ENCODE peak calls at places on chromosomes 11 and 22, in nine cellular contexts. F is endothelial cell of umbilical vein, N is adrenal gland, L is Peyer's patch, I is A549, U is tibial nerve, W is NB4, A is uterus, B is heart left ventricle. S is an unnamed sample.

GRCh38 chr11:19642759-19643158 is 69.9 kb upstream of the NAV2 start:
- DNase-seq in F (no peak), A (no peak), N (no peak), W (no peak), B (no peak), L (no peak), U (no peak), I (no peak), S (no peak)

GRCh38 chr11:46901156-46901555 is 17.2 kb downstream of the LRP4 start:
- DNase-seq in I (no peak), L (no peak), F (no peak), W (peak; percentile 74), U (no peak), B (no peak), N (no peak), A (no peak), S (no peak)

GRCh38 chr11:96307748-96308133 is 35.3 kb downstream of the MAML2 start:
- DNase-seq in B (no peak), N (no peak), I (peak; percentile 38), A (no peak), W (peak; percentile 25), U (no peak), F (peak; percentile 90), L (no peak), S (no peak)

GRCh38 chr22:22810018-22810427 is 77.6 kb upstream of the IGLL5 start:
- DNase-seq in B (no peak), U (no peak), W (peak; percentile 42), L (no peak), A (no peak), N (peak; percentile 58), F (peak; percentile 7), I (peak; percentile 18), S (peak; percentile 63)

GRCh38 chr22:38718414-38718813 is 12.7 kb downstream of the GTPBP1 start:
- DNase-seq in I (peak; percentile 84), L (peak; percentile 79), B (no peak), A (peak; percentile 59), W (no peak), F (peak; percentile 88), N (peak; percentile 89), U (no peak), S (peak; percentile 43)

GRCh38 chr22:32539631-32540449 is 65.2 kb downstream of the FBXO7 start:
- DNase-seq in L (no peak), A (no peak), I (no peak), N (peak; percentile 34), F (no peak), U (no peak), W (peak; percentile 19), B (peak; percentile 57), S (peak; percentile 34)

GRCh38 chr11:23988381-23989006 is 508.4 kb upstream of the LUZP2 start:
- DNase-seq in I (no peak), U (no peak), N (no peak), F (peak; percentile 29), B (no peak), W (no peak), A (no peak), L (no peak), S (no peak)

GRCh38 chr22:45170001-45170466 is 6.3 kb downstream of the NUP50 start:
- DNase-seq in L (no peak), B (no peak), W (peak; percentile 50), A (no peak), U (no peak), N (peak; percentile 77), F (no peak), I (no peak), S (peak; percentile 83)

GRCh38 chr11:22626573-22627239 is 1.1 kb upstream of the FANCF start:
- DNase-seq in I (no peak), A (no peak), L (no peak), B (no peak), F (no peak), W (no peak), U (no peak), N (no peak), S (no peak)

GRCh38 chr11:22624742-22625447 is 728 bp downstream of the FANCF start:
- DNase-seq in U (no peak), W (peak; percentile 73), A (peak; percentile 53), L (peak; percentile 83), N (peak; percentile 68), I (peak; percentile 34), B (peak; percentile 49), F (peak; percentile 63), S (peak; percentile 78)

GRCh38 chr11:22627421-22627820 is 1.8 kb upstream of the FANCF start:
- DNase-seq in W (no peak), B (no peak), U (no peak), I (no peak), A (no peak), F (no peak), L (no peak), N (no peak), S (no peak)

DNA sequence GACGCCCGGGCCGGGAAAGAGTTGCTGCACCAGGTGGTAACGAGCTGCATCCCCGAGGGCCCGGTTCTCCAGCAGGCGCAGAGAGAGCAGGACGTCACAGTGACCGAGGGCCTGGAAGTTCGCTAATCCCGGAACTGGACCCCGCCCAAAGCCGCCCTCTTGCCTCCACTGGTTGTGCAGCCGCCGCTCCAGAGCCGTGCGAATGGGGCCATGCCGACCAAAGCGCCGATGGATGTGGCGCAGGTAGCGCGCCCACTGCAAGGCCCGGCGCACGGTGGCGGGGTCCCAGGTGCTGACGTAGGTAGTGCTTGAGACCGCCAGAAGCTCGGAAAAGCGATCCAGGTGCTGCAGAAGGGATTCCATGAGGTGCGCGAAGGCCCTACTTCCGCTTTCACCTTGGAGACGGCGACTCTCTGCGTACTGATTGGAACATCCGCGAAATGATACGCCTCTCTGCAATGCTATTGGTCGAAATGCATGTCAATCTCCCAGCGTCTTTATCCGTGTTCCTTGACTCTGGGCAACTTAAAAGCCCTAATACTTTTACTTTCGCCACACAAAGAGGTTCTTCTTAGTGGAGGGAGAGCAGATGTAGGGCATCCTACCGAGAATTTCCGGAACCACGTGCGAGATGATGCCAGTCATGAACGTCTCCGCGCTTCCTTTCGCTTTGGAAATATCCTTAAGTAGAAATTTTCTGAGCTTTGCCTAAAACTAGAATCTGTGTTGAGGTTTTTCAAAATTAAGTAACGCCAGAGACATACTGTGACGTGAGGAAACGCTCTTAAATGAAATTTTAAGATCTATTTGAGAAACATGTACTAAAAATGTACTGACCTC is at the start of gene FANCF:
- DNase-seq in B (peak; percentile 96), N (peak; percentile 96), F (peak; percentile 99), U (peak; percentile 91), I (peak; percentile 86), A (peak; percentile 93), L (peak; percentile 96), W (peak; percentile 96), S (peak; percentile 98)
- TF ChIP-seq POLR2A in B (no peak), N (peak; percentile 8), F (peak; percentile 41), U (peak; percentile 37), I (peak; percentile 42), A (peak; percentile 31), L (no peak), W (peak; percentile 38), S (peak; percentile 82)

GRCh38 chr11:313304-313786 is 495 bp upstream of the IFITM1 start:
- DNase-seq in L (peak; percentile 57), B (no peak), A (no peak), N (no peak), F (no peak), U (no peak), I (no peak), W (peak; percentile 55), S (no peak)

GRCh38 chr11:315051-315481 is 1.2 kb downstream of the IFITM1 start:
- DNase-seq in I (no peak), L (peak; percentile 67), U (no peak), B (peak; percentile 8), N (no peak), F (no peak), A (no peak), W (no peak), S (no peak)

GRCh38 chr11:312092-312816 is 1.6 kb upstream of the IFITM1 start:
- DNase-seq in I (no peak), U (no peak), W (no peak), B (no peak), F (no peak), N (no peak), L (peak; percentile 43), A (no peak), S (no peak)

GRCh38 chr11:315516-315994 is 1.7 kb downstream of the IFITM1 start:
- DNase-seq in W (no peak), A (no peak), U (no peak), F (no peak), N (no peak), L (no peak), I (no peak), B (peak; percentile 15), S (no peak)

GRCh38 chr11:313787-314547 is at the start of gene IFITM1:
- DNase-seq in U (no peak), B (peak; percentile 60), N (no peak), A (no peak), W (peak; percentile 87), L (peak; percentile 69), F (peak; percentile 57), I (no peak), S (no peak)
- TF ChIP-seq POLR2A in U (peak; percentile 75), B (no peak), N (peak; percentile 35), A (peak; percentile 86), W (peak; percentile 80), L (peak; percentile 72), F (no peak), I (no peak), S (peak; percentile 44)

GRCh38 chr11:2201542-2201941 is 29.9 kb upstream of the TH start:
- DNase-seq in L (no peak), F (no peak), B (no peak), U (no peak), I (no peak), A (no peak), W (no peak), N (no peak), S (no peak)

GRCh38 chr11:2200957-2201519 is 29.4 kb upstream of the TH start:
- DNase-seq in N (no peak), L (no peak), I (no peak), B (no peak), U (no peak), F (no peak), A (no peak), W (no peak), S (no peak)

GRCh38 chr11:2203440-2204259 is 32.0 kb upstream of the TH start:
- DNase-seq in B (peak; percentile 2), N (no peak), A (no peak), W (no peak), I (no peak), U (no peak), L (peak; percentile 75), F (no peak), S (no peak)

GRCh38 chr11:2202900-2203439 is 31.4 kb upstream of the TH start:
- DNase-seq in N (no peak), F (no peak), L (peak; percentile 50), W (no peak), U (no peak), B (no peak), I (no peak), A (no peak), S (no peak)

GRCh38 chr11:2202071-2202899 is 30.7 kb upstream of the TH start:
- DNase-seq in I (no peak), W (no peak), N (no peak), U (no peak), B (no peak), F (no peak), A (no peak), L (peak; percentile 86), S (no peak)
- TF ChIP-seq POLR2A in I (no peak), W (no peak), N (no peak), U (no peak), B (no peak), F (no peak), A (no peak), L (no peak), S (no peak)

DNA sequence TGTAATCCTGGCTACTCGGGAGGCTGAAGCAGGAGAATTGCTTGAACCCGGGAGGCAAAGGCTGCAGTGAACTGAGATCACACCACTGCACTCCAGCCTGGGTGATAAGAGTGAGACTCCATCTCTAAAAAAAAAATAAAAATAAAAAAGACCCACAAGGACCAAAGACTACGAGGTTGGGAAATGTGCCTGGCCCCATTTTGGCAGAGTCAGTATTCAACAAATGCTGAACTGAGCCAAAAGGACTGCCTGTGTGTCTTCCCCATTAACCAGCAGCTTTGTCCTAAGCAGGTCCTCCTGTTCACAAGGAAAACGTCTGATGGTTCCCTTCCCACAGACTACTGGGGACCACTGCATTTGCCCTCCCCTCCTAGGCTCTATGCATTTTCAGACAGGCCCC is 27.6 kb downstream of the ADORA2A start:
- DNase-seq in N (no peak), B (no peak), A (no peak), W (no peak), L (no peak), I (no peak), U (no peak), F (no peak), S (no peak)
- TF ChIP-seq POLR2A in N (no peak), B (no peak), A (no peak), W (no peak), L (no peak), I (no peak), U (no peak), F (no peak), S (no peak)